ENCODE peak calls at places on chromosome 12, in nine cellular contexts. H is lower lobe of right lung, O is AG10803, K is Peyer's patch, W is tibial artery, V is HCT116, E is lower leg skin, X is lung, I is GM10248. Y is an unnamed sample.

GRCh38 chr12:30996255-30996654 is 69.7 kb downstream of the TSPAN11 start:
- DNase-seq in O (peak; percentile 58), V (no peak), K (no peak), H (no peak), E (no peak), X (no peak), W (no peak), I (no peak), Y (no peak)

GRCh38 chr12:12903642-12904609 is 12.6 kb downstream of the GPRC5A start:
- DNase-seq in W (no peak), E (no peak), K (no peak), X (no peak), I (no peak), H (peak; percentile 35), O (no peak), V (peak; percentile 85), Y (no peak)

GRCh38 chr12:24997970-24998582 is 49.2 kb upstream of the BCAT1 start:
- DNase-seq in I (peak; percentile 62), V (no peak), E (no peak), W (no peak), H (no peak), K (no peak), O (peak; percentile 33), X (no peak), Y (no peak)

GRCh38 chr12:101107032-101107763 is 102.8 kb downstream of the SLC5A8 start:
- DNase-seq in O (no peak), W (no peak), E (no peak), I (no peak), H (no peak), X (no peak), V (no peak), K (no peak), Y (no peak)

GRCh38 chr12:12449533-12450025 is 92.7 kb downstream of the BORCS5 start:
- DNase-seq in E (no peak), V (no peak), O (no peak), K (no peak), W (no peak), H (no peak), I (no peak), X (peak; percentile 70), Y (no peak)

GRCh38 chr12:123602651-123603195 is 824 bp downstream of the DDX55 start:
- DNase-seq in I (peak; percentile 34), K (no peak), W (no peak), O (peak; percentile 18), H (no peak), E (peak; percentile 76), X (no peak), V (no peak), Y (no peak)

GRCh38 chr12:96241484-96242256 is 47.5 kb downstream of the ELK3 start:
- DNase-seq in V (no peak), W (peak; percentile 75), E (peak; percentile 86), O (peak; percentile 98), K (peak; percentile 41), I (no peak), H (peak; percentile 71), X (no peak), Y (no peak)

GRCh38 chr12:58765653-58766554 is 154.4 kb downstream of the LRIG3 start:
- DNase-seq in X (no peak), E (no peak), O (peak; percentile 32), I (no peak), W (no peak), H (no peak), K (no peak), V (no peak), Y (no peak)

GRCh38 chr12:38904932-38905479 is 385 bp downstream of the CPNE8 start:
- DNase-seq in K (peak; percentile 56), E (peak; percentile 98), V (peak; percentile 88), W (peak; percentile 91), O (peak; percentile 85), H (peak; percentile 92), I (peak; percentile 74), X (peak; percentile 88), Y (peak; percentile 85)

GRCh38 chr12:38903596-38903995 is 1.8 kb downstream of the CPNE8 start:
- DNase-seq in W (no peak), E (no peak), H (no peak), I (no peak), V (no peak), O (no peak), X (no peak), K (no peak), Y (no peak)

GRCh38 chr12:38906482-38907170 is 1.2 kb upstream of the CPNE8 start:
- DNase-seq in K (peak; percentile 48), V (peak; percentile 74), H (peak; percentile 91), O (peak; percentile 82), X (peak; percentile 86), I (peak; percentile 78), E (peak; percentile 97), W (peak; percentile 90), Y (peak; percentile 95)

GRCh38 chr12:38907171-38907923 is 2.0 kb upstream of the CPNE8 start:
- DNase-seq in H (no peak), X (no peak), W (no peak), I (no peak), E (no peak), K (no peak), V (no peak), O (no peak), Y (no peak)

GRCh38 chr12:38905480-38906351 is at the start of gene CPNE8:
- DNase-seq in W (peak; percentile 89), V (peak; percentile 48), I (peak; percentile 83), K (peak; percentile 37), X (peak; percentile 78), H (peak; percentile 90), O (peak; percentile 69), E (peak; percentile 98), Y (peak; percentile 92)
- TF ChIP-seq CTCF in W (no peak), V (no peak), I (no peak), K (no peak), X (no peak), H (no peak), O (no peak), E (no peak), Y (no peak)

GRCh38 chr12:4270670-4271432 is 2.7 kb upstream of the CCND2 start:
- DNase-seq in V (no peak), O (no peak), X (peak; percentile 54), K (peak; percentile 74), E (peak; percentile 93), I (no peak), H (peak; percentile 71), W (peak; percentile 64), Y (peak; percentile 81)

GRCh38 chr12:4267904-4268548 is 5.5 kb upstream of the CCND2 start:
- DNase-seq in X (no peak), I (no peak), W (no peak), E (no peak), O (no peak), V (no peak), H (no peak), K (no peak), Y (peak; percentile 0)

GRCh38 chr12:4268549-4269181 is 4.9 kb upstream of the CCND2 start:
- DNase-seq in K (peak; percentile 48), H (no peak), V (no peak), I (no peak), W (no peak), E (peak; percentile 85), X (no peak), O (no peak), Y (peak; percentile 42)

GRCh38 chr12:4270016-4270669 is 3.4 kb upstream of the CCND2 start:
- DNase-seq in K (peak; percentile 53), V (no peak), E (peak; percentile 83), I (no peak), X (no peak), O (no peak), W (no peak), H (no peak), Y (peak; percentile 78)

GRCh38 chr12:4269279-4269991 is 4.1 kb upstream of the CCND2 start:
- DNase-seq in X (peak; percentile 84), O (no peak), V (no peak), K (peak; percentile 94), H (peak; percentile 83), E (peak; percentile 95), W (peak; percentile 82), I (peak; percentile 82), Y (peak; percentile 82)
- TF ChIP-seq CTCF in X (no peak), O (no peak), V (no peak), K (peak; percentile 30), H (peak; percentile 15), E (no peak), W (peak; percentile 4), I (peak; percentile 38), Y (no peak)

GRCh38 chr12:47078733-47079364 is 572 bp upstream of the PCED1B start:
- DNase-seq in O (peak; percentile 49), H (peak; percentile 62), V (no peak), K (peak; percentile 60), W (no peak), X (no peak), I (no peak), E (peak; percentile 86), Y (no peak)

GRCh38 chr12:47078086-47078395 is 1.4 kb upstream of the PCED1B start:
- DNase-seq in E (no peak), K (no peak), O (no peak), I (no peak), V (no peak), X (no peak), W (no peak), H (no peak), Y (no peak)

GRCh38 chr12:47079894-47080724 is at the start of gene AMIGO2:
- DNase-seq in W (peak; percentile 47), I (peak; percentile 41), E (peak; percentile 90), H (peak; percentile 72), V (no peak), O (peak; percentile 73), X (peak; percentile 59), K (peak; percentile 42), Y (peak; percentile 84)

GRCh38 chr12:47080725-47081502 is 1.2 kb upstream of the AMIGO2 start:
- DNase-seq in E (peak; percentile 89), I (peak; percentile 22), H (peak; percentile 88), W (peak; percentile 82), X (peak; percentile 56), V (no peak), K (peak; percentile 83), O (peak; percentile 70), Y (no peak)

DNA sequence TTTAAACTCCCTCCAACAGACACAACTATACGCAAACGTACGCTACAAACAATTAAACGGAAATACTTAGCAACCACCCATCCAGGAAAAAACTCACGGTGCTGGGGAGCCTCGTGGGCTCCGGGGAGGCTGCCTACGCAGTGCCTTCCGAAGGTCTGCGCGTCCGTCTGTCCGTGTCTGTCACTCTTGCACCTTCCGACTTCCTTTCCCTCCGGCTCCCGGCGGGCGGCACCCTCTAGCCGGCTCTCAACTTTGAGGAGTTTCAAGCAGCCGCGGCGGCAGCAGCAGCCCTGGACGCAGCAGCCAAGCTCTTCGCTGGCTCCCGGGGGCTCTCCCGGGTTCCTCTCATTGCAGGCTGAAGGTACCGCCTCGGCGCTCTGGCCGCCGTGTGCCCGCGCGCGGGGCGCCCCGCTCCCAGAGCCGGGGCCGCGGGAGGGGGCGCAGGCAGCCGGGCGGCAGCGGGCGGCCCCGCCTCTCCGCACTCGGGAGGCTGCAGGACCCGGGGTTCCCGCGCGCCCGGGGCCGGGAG is at the start of gene PCED1B:
- DNase-seq in V (no peak), O (peak; percentile 78), W (peak; percentile 82), X (peak; percentile 84), H (peak; percentile 88), I (peak; percentile 60), E (peak; percentile 94), K (peak; percentile 70), Y (peak; percentile 88)
- TF ChIP-seq CTCF in V (no peak), O (peak; percentile 49), W (peak; percentile 11), X (peak; percentile 11), H (peak; percentile 44), I (peak; percentile 52), E (no peak), K (no peak), Y (peak; percentile 53)

DNA sequence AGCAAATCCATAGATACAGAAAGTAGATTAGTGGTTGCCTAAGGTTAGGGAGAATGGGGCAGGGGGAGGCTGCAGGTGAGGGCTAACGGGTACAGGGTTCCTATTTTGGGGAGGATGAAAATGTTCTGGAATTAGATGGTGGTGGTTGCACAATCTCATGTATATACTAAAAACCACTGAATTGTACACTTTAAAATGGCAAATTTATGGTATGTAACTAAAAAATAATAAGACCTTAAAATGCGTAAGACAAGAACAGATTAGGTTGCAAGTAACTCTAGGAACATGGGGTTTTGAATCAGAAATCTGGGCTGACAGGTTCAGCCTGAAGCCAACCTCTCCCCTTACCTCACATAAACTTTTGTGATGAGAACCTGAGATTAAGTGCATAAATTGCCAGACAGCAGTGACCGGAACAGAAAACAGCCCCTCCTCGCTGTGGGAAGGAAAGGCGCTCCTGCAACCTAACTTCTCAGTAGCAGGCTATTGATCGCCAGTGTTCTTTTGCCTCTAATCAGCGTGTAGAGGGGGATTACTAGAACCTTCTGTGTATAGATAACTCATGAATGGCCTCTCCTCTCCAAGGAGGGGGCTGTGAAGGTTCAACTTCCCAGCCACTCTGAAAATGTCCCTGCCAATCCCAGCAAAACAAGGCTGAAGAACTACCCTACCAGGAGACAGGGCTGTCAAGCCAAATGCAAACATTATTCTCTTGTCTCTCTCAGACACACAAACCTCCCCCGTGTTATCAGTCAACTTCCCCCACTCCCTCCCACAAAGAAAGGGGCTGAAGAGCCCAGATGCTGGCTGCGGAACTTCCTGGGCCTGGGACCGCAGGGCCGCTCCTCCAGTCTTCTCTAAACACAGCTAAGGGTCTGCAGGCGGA is 1.9 kb downstream of the SSH1 start:
- DNase-seq in W (no peak), O (no peak), I (no peak), X (no peak), H (no peak), K (no peak), V (no peak), E (no peak), Y (no peak)
- TF ChIP-seq CTCF in W (no peak), O (no peak), I (no peak), X (no peak), H (no peak), K (no peak), V (no peak), E (no peak), Y (no peak)

Y was measured in osteocyte.